ENCODE peak calls at places on chromosomes 4 and X, in eight cellular contexts. D is CD4-positive, alpha-beta memory T cell; I is brain microvascular endothelial cell; A is H4; E is fibroblast of gingiva; J is Right ventricle myocardium superior; W is activated CD4-positive, alpha-beta T cell treated with anti-CD3 and anti-CD28 coated beads, Interleukin-2, amount 50 U/mL, for 48 hours; P is C1 segment of cervical spinal cord. M is an unnamed sample.
A peak's percentile ranks its signal among the peaks of the same experiment; 100 is the strongest.

GRCh38 chrX:129686422-129686948 is 31.7 kb upstream of the APLN start:
- DNase-seq in D (no peak), I (no peak), A (no peak), E (peak; percentile 71), J (peak; percentile 53), W (no peak), P (no peak), M (no peak)

GRCh38 chr4:7282094-7282370 is 89.7 kb downstream of the SORCS2 start:
- DNase-seq in D (no peak), I (no peak), A (no peak), E (no peak), J (no peak), W (no peak), P (no peak), M (no peak)

GRCh38 chr4:54683616-54684346 is 26.0 kb downstream of the KIT start:
- DNase-seq in D (peak; percentile 47), I (no peak), A (peak; percentile 35), E (no peak), J (no peak), W (peak; percentile 58), P (no peak), M (peak; percentile 20)

GRCh38 chrX:74063426-74064155 is 240.4 kb upstream of the ZCCHC13 start:
- DNase-seq in D (no peak), I (no peak), A (no peak), E (no peak), J (no peak), W (no peak), P (no peak), M (no peak)

GRCh38 chrX:63754141-63754859 is 30.7 kb downstream of the ARHGEF9 start:
- DNase-seq in D (peak; percentile 39), I (no peak), A (peak; percentile 2), E (no peak), J (peak; percentile 34), W (peak; percentile 22), P (no peak), M (no peak)

GRCh38 chr4:103400405-103400804 is 202.3 kb upstream of the CENPE start:
- DNase-seq in D (no peak), I (peak; percentile 70), A (peak; percentile 70), E (no peak), J (no peak), W (no peak), P (no peak), M (peak; percentile 16)

GRCh38 chr4:105060628-105061027 is 86.0 kb upstream of the TET2 start:
- DNase-seq in D (no peak), I (no peak), A (peak; percentile 58), E (no peak), J (no peak), W (no peak), P (no peak), M (no peak)

GRCh38 chr4:148284526-148285193 is 157.6 kb downstream of the NR3C2 start:
- DNase-seq in D (no peak), I (no peak), A (peak; percentile 3), E (no peak), J (no peak), W (no peak), P (no peak), M (peak; percentile 11)